ENCODE peak calls at places on chromosomes 13 and 19, in four cellular contexts. F, L, P and Q are unnamed samples.

GRCh38 chr13:102376314-102376713 is 25.5 kb downstream of the FGF14 start:
- DNase-seq in F (no peak), L (no peak), P (no peak), Q (no peak)

GRCh38 chr19:3665681-3666544 is 34.4 kb downstream of the PIP5K1C start:
- DNase-seq in F (peak), L (no peak), P (peak), Q (no peak)

GRCh38 chr19:19538077-19538764 is at the start of gene CILP2:
- DNase-seq in F (peak), L (peak), P (peak), Q (no peak)

GRCh38 chr19:46211201-46211881 is 18.2 kb upstream of the IGFL1 start:
- DNase-seq in F (no peak), L (peak), P (peak), Q (no peak)

GRCh38 chr19:47111081-47111589 is 2.4 kb downstream of the ZC3H4 start:
- DNase-seq in F (peak), L (no peak), P (no peak), Q (no peak)

GRCh38 chr13:33175991-33176390 is 109.6 kb downstream of the STARD13 start:
- DNase-seq in F (no peak), L (no peak), P (no peak), Q (no peak)

GRCh38 chr13:47865883-47866282 is 135.2 kb downstream of the SUCLA2 start:
- DNase-seq in F (no peak), L (no peak), P (no peak), Q (no peak)

GRCh38 chr19:4754248-4754647 is 30.6 kb upstream of the DPP9 start:
- DNase-seq in F (no peak), L (no peak), P (no peak), Q (no peak)

GRCh38 chr13:30394798-30395191 is 27.5 kb upstream of the UBE2L5 start:
- DNase-seq in F (no peak), L (no peak), P (no peak), Q (no peak)

GRCh38 chr19:10295305-10295846 is 5.6 kb downstream of the ICAM5 start:
- DNase-seq in F (no peak), L (no peak), P (peak), Q (no peak)